ENCODE peak calls at places on chromosome 10, in nine cellular contexts. One of them, this sample, is unnamed.

GRCh38 chr10:80187465-80188409 is 17.6 kb downstream of the ANXA11 start:
- DNase-seq in left ventricle myocardium inferior: no peak
- DNase-seq in CD4-positive, alpha-beta T cell: peak; percentile 75
- DNase-seq in activated CD8-positive, alpha-beta T cell treated with anti-CD3 and anti-CD28 coated beads for 36 hours: peak; percentile 90
- DNase-seq in RWPE1: no peak
- DNase-seq in GM06990: peak; percentile 80
- DNase-seq in GM10248: peak; percentile 80
- DNase-seq in fibroblast of mammary gland: no peak
- DNase-seq in AG10803: no peak
- DNase-seq in this sample: no peak

GRCh38 chr10:31760674-31761081 is 168.0 kb downstream of the ARHGAP12 start:
- DNase-seq in left ventricle myocardium inferior: no peak
- DNase-seq in CD4-positive, alpha-beta T cell: no peak
- DNase-seq in activated CD8-positive, alpha-beta T cell treated with anti-CD3 and anti-CD28 coated beads for 36 hours: no peak
- DNase-seq in RWPE1: no peak
- DNase-seq in GM06990: no peak
- DNase-seq in GM10248: no peak
- DNase-seq in fibroblast of mammary gland: no peak
- DNase-seq in AG10803: no peak
- DNase-seq in this sample: no peak

GRCh38 chr10:11823122-11823988 is at the start of gene PROSER2:
- DNase-seq in left ventricle myocardium inferior: peak; percentile 51
- DNase-seq in CD4-positive, alpha-beta T cell: no peak
- DNase-seq in activated CD8-positive, alpha-beta T cell treated with anti-CD3 and anti-CD28 coated beads for 36 hours: peak; percentile 51
- DNase-seq in RWPE1: peak; percentile 64
- DNase-seq in GM06990: peak; percentile 73
- DNase-seq in GM10248: no peak
- DNase-seq in fibroblast of mammary gland: peak; percentile 41
- DNase-seq in AG10803: peak; percentile 45
- DNase-seq in this sample: peak; percentile 71

GRCh38 chr10:104333037-104333727 is 5.1 kb downstream of the ITPRIP start:
- DNase-seq in left ventricle myocardium inferior: no peak
- DNase-seq in CD4-positive, alpha-beta T cell: peak; percentile 47
- DNase-seq in activated CD8-positive, alpha-beta T cell treated with anti-CD3 and anti-CD28 coated beads for 36 hours: peak; percentile 84
- DNase-seq in RWPE1: no peak
- DNase-seq in GM06990: no peak
- DNase-seq in GM10248: no peak
- DNase-seq in fibroblast of mammary gland: peak; percentile 25
- DNase-seq in AG10803: no peak
- DNase-seq in this sample: no peak

GRCh38 chr10:21519981-21520436 is 5.5 kb downstream of the SKIDA1 start:
- DNase-seq in left ventricle myocardium inferior: no peak
- DNase-seq in CD4-positive, alpha-beta T cell: no peak
- DNase-seq in activated CD8-positive, alpha-beta T cell treated with anti-CD3 and anti-CD28 coated beads for 36 hours: peak; percentile 29
- DNase-seq in RWPE1: no peak
- DNase-seq in GM06990: no peak
- DNase-seq in GM10248: no peak
- DNase-seq in fibroblast of mammary gland: peak; percentile 82
- DNase-seq in AG10803: peak; percentile 79
- DNase-seq in this sample: no peak

GRCh38 chr10:80136134-80136571 is 3.6 kb downstream of the PLAC9 start:
- DNase-seq in left ventricle myocardium inferior: peak; percentile 97
- DNase-seq in CD4-positive, alpha-beta T cell: no peak
- DNase-seq in activated CD8-positive, alpha-beta T cell treated with anti-CD3 and anti-CD28 coated beads for 36 hours: no peak
- DNase-seq in RWPE1: no peak
- DNase-seq in GM06990: no peak
- DNase-seq in GM10248: no peak
- DNase-seq in fibroblast of mammary gland: peak; percentile 99
- DNase-seq in AG10803: peak; percentile 97
- DNase-seq in this sample: no peak

GRCh38 chr10:33273295-33274002 is 61.0 kb downstream of the NRP1 start:
- DNase-seq in left ventricle myocardium inferior: peak; percentile 88
- DNase-seq in CD4-positive, alpha-beta T cell: no peak
- DNase-seq in activated CD8-positive, alpha-beta T cell treated with anti-CD3 and anti-CD28 coated beads for 36 hours: no peak
- DNase-seq in RWPE1: peak; percentile 77
- DNase-seq in GM06990: no peak
- DNase-seq in GM10248: no peak
- DNase-seq in fibroblast of mammary gland: peak; percentile 96
- DNase-seq in AG10803: peak; percentile 100
- DNase-seq in this sample: no peak

GRCh38 chr10:10821926-10822325 is 195.7 kb upstream of the CELF2 start:
- DNase-seq in left ventricle myocardium inferior: no peak
- DNase-seq in CD4-positive, alpha-beta T cell: no peak
- DNase-seq in activated CD8-positive, alpha-beta T cell treated with anti-CD3 and anti-CD28 coated beads for 36 hours: no peak
- DNase-seq in RWPE1: no peak
- DNase-seq in GM06990: no peak
- DNase-seq in GM10248: no peak
- DNase-seq in fibroblast of mammary gland: no peak
- DNase-seq in AG10803: no peak
- DNase-seq in this sample: no peak

GRCh38 chr10:130751851-130752250 is 559.7 kb downstream of the TCERG1L start:
- DNase-seq in left ventricle myocardium inferior: no peak
- DNase-seq in CD4-positive, alpha-beta T cell: no peak
- DNase-seq in activated CD8-positive, alpha-beta T cell treated with anti-CD3 and anti-CD28 coated beads for 36 hours: no peak
- DNase-seq in RWPE1: no peak
- DNase-seq in GM06990: no peak
- DNase-seq in GM10248: no peak
- DNase-seq in fibroblast of mammary gland: no peak
- DNase-seq in AG10803: no peak
- DNase-seq in this sample: no peak

GRCh38 chr10:71239131-71239915 is 27.0 kb downstream of the UNC5B start:
- DNase-seq in left ventricle myocardium inferior: peak; percentile 11
- DNase-seq in CD4-positive, alpha-beta T cell: no peak
- DNase-seq in activated CD8-positive, alpha-beta T cell treated with anti-CD3 and anti-CD28 coated beads for 36 hours: no peak
- DNase-seq in RWPE1: no peak
- DNase-seq in GM06990: no peak
- DNase-seq in GM10248: no peak
- DNase-seq in fibroblast of mammary gland: no peak
- DNase-seq in AG10803: no peak
- DNase-seq in this sample: no peak

GRCh38 chr10:23391817-23392216 is 47.1 kb upstream of the OTUD1 start:
- DNase-seq in left ventricle myocardium inferior: no peak
- DNase-seq in CD4-positive, alpha-beta T cell: no peak
- DNase-seq in activated CD8-positive, alpha-beta T cell treated with anti-CD3 and anti-CD28 coated beads for 36 hours: peak; percentile 32
- DNase-seq in RWPE1: no peak
- DNase-seq in GM06990: no peak
- DNase-seq in GM10248: no peak
- DNase-seq in fibroblast of mammary gland: no peak
- DNase-seq in AG10803: no peak
- DNase-seq in this sample: no peak

GRCh38 chr10:3162533-3162932 is 10.0 kb downstream of the PITRM1 start:
- DNase-seq in left ventricle myocardium inferior: no peak
- DNase-seq in CD4-positive, alpha-beta T cell: no peak
- DNase-seq in activated CD8-positive, alpha-beta T cell treated with anti-CD3 and anti-CD28 coated beads for 36 hours: no peak
- DNase-seq in RWPE1: no peak
- DNase-seq in GM06990: no peak
- DNase-seq in GM10248: no peak
- DNase-seq in fibroblast of mammary gland: no peak
- DNase-seq in AG10803: no peak
- DNase-seq in this sample: no peak
- TF ChIP-seq CTCF in left ventricle myocardium inferior: peak; percentile 17
- TF ChIP-seq CTCF in CD4-positive, alpha-beta T cell: no peak
- TF ChIP-seq CTCF in activated CD8-positive, alpha-beta T cell treated with anti-CD3 and anti-CD28 coated beads for 36 hours: peak; percentile 39
- TF ChIP-seq CTCF in RWPE1: no peak
- TF ChIP-seq CTCF in GM06990: peak; percentile 14
- TF ChIP-seq CTCF in GM10248: no peak
- TF ChIP-seq CTCF in fibroblast of mammary gland: peak; percentile 26
- TF ChIP-seq CTCF in AG10803: no peak
- TF ChIP-seq CTCF in this sample: no peak

GRCh38 chr10:97117372-97117771 is 68.4 kb downstream of the SLIT1 start:
- DNase-seq in left ventricle myocardium inferior: no peak
- DNase-seq in CD4-positive, alpha-beta T cell: no peak
- DNase-seq in activated CD8-positive, alpha-beta T cell treated with anti-CD3 and anti-CD28 coated beads for 36 hours: peak; percentile 19
- DNase-seq in RWPE1: peak; percentile 53
- DNase-seq in GM06990: no peak
- DNase-seq in GM10248: no peak
- DNase-seq in fibroblast of mammary gland: peak; percentile 5
- DNase-seq in AG10803: no peak
- DNase-seq in this sample: no peak
- TF ChIP-seq CTCF in left ventricle myocardium inferior: peak; percentile 66
- TF ChIP-seq CTCF in CD4-positive, alpha-beta T cell: no peak
- TF ChIP-seq CTCF in activated CD8-positive, alpha-beta T cell treated with anti-CD3 and anti-CD28 coated beads for 36 hours: peak; percentile 51
- TF ChIP-seq CTCF in RWPE1: no peak
- TF ChIP-seq CTCF in GM06990: peak; percentile 50
- TF ChIP-seq CTCF in GM10248: no peak
- TF ChIP-seq CTCF in fibroblast of mammary gland: peak; percentile 23
- TF ChIP-seq CTCF in AG10803: peak; percentile 36
- TF ChIP-seq CTCF in this sample: peak; percentile 42

DNA sequence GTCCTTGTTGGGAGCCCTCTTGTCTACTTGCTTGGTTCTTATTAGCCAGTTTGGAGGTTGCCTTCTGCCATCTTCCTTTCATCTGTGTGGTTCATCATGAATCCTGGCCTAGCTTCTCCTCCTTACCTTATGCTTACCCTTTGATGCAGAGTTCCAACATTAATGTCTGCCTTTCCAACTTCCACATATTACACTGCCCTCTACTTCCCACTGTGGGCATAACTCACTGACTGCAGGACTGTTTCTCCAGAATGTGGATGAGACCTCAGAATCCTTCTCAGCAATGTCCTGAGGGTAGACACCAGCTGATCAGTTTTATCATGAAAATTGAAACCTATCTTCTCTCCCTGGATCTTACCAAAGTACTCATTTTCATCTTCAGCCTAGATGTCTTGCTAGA is 491.0 kb downstream of the LRMDA start:
- DNase-seq in left ventricle myocardium inferior: no peak
- DNase-seq in CD4-positive, alpha-beta T cell: no peak
- DNase-seq in activated CD8-positive, alpha-beta T cell treated with anti-CD3 and anti-CD28 coated beads for 36 hours: no peak
- DNase-seq in RWPE1: no peak
- DNase-seq in GM06990: no peak
- DNase-seq in GM10248: no peak
- DNase-seq in fibroblast of mammary gland: peak; percentile 37
- DNase-seq in AG10803: peak; percentile 13
- DNase-seq in this sample: no peak
- TF ChIP-seq CTCF in left ventricle myocardium inferior: peak; percentile 40
- TF ChIP-seq CTCF in CD4-positive, alpha-beta T cell: no peak
- TF ChIP-seq CTCF in activated CD8-positive, alpha-beta T cell treated with anti-CD3 and anti-CD28 coated beads for 36 hours: no peak
- TF ChIP-seq CTCF in RWPE1: no peak
- TF ChIP-seq CTCF in GM06990: no peak
- TF ChIP-seq CTCF in GM10248: no peak
- TF ChIP-seq CTCF in fibroblast of mammary gland: peak; percentile 43
- TF ChIP-seq CTCF in AG10803: peak; percentile 42
- TF ChIP-seq CTCF in this sample: no peak

DNA sequence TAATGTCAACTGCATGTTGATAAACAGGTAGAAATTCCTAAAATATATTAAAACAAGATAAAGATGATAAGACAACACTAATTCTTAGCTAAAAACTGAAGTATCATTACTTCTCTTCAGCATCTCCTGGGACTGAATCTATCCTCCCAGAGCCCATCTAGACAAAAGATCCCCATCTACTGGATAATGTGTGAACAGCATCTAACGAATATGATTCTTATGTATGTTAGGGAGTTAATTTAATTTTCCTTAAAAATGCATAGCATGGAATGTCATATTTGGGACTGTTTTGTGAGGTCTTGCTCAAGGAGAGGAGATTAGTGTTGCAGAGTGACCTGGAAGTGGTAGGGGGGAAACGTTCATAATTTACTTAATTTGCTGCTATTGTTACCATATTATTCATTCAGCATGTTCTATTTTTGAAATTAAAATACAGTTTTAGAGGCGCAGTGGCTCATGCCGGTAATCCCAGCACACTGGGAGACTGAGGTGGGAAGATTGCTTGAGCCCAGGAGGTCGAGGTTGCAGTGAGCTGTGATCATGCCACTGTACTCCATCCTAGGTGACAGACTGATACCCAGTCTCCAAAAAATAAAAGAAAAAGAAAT is 305.1 kb upstream of the CSTF2T start:
- DNase-seq in left ventricle myocardium inferior: no peak
- DNase-seq in CD4-positive, alpha-beta T cell: no peak
- DNase-seq in activated CD8-positive, alpha-beta T cell treated with anti-CD3 and anti-CD28 coated beads for 36 hours: no peak
- DNase-seq in RWPE1: peak; percentile 44
- DNase-seq in GM06990: no peak
- DNase-seq in GM10248: peak; percentile 35
- DNase-seq in fibroblast of mammary gland: peak; percentile 66
- DNase-seq in AG10803: peak; percentile 53
- DNase-seq in this sample: peak; percentile 22
- TF ChIP-seq CTCF in left ventricle myocardium inferior: peak; percentile 68
- TF ChIP-seq CTCF in CD4-positive, alpha-beta T cell: no peak
- TF ChIP-seq CTCF in activated CD8-positive, alpha-beta T cell treated with anti-CD3 and anti-CD28 coated beads for 36 hours: peak; percentile 56
- TF ChIP-seq CTCF in RWPE1: peak; percentile 67
- TF ChIP-seq CTCF in GM06990: peak; percentile 47
- TF ChIP-seq CTCF in GM10248: peak; percentile 54
- TF ChIP-seq CTCF in fibroblast of mammary gland: peak; percentile 77
- TF ChIP-seq CTCF in AG10803: peak; percentile 87
- TF ChIP-seq CTCF in this sample: peak; percentile 54

DNA sequence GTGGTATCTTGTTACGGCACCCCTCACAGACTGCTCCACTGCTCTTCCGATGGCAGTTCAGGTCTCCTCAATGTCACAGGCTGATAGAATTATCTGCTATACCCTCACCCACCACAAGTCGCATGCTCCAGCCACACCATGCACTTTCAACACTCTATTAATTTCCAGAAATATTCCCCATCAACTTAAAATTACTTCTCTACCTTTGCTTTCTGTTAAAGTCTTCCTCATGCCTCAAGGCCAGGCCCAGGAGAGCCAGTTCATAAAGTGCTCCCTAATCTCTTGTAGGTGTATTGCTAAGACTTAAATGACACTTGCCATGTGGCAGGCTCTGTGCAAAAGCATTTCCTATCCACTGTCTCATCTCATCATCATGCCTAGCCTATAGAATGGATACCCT is 105.9 kb upstream of the ARID5B start:
- DNase-seq in left ventricle myocardium inferior: no peak
- DNase-seq in CD4-positive, alpha-beta T cell: no peak
- DNase-seq in activated CD8-positive, alpha-beta T cell treated with anti-CD3 and anti-CD28 coated beads for 36 hours: no peak
- DNase-seq in RWPE1: no peak
- DNase-seq in GM06990: no peak
- DNase-seq in GM10248: no peak
- DNase-seq in fibroblast of mammary gland: no peak
- DNase-seq in AG10803: no peak
- DNase-seq in this sample: no peak
- TF ChIP-seq CTCF in left ventricle myocardium inferior: no peak
- TF ChIP-seq CTCF in CD4-positive, alpha-beta T cell: no peak
- TF ChIP-seq CTCF in activated CD8-positive, alpha-beta T cell treated with anti-CD3 and anti-CD28 coated beads for 36 hours: peak; percentile 29
- TF ChIP-seq CTCF in RWPE1: no peak
- TF ChIP-seq CTCF in GM06990: peak; percentile 42
- TF ChIP-seq CTCF in GM10248: no peak
- TF ChIP-seq CTCF in fibroblast of mammary gland: peak; percentile 1
- TF ChIP-seq CTCF in AG10803: no peak
- TF ChIP-seq CTCF in this sample: no peak